ENCODE peak calls at places on chromosomes 16 and 17, in five cellular contexts. E, D, S, M and Z are unnamed samples.
A peak's percentile ranks its signal among the peaks of the same experiment; 100 is the strongest.

GRCh38 chr17:1643293-1643998 is 2.1 kb downstream of the SCARF1 start:
- DNase-seq in S (no peak), M (peak; percentile 71), D (peak; percentile 85), E (no peak), Z (no peak)

GRCh38 chr17:77613627-77614026 is 344.9 kb upstream of the TNRC6C start:
- DNase-seq in M (no peak), D (no peak), S (no peak), E (no peak), Z (no peak)

GRCh38 chr17:30249460-30249859 is 14.0 kb upstream of the SLC6A4 start:
- DNase-seq in S (no peak), E (no peak), M (no peak), D (no peak), Z (no peak)

GRCh38 chr16:70579248-70579647 is 55.6 kb downstream of the SF3B3 start:
- DNase-seq in S (no peak), M (no peak), E (no peak), D (no peak), Z (no peak)

GRCh38 chr17:66331038-66331816 is 28.8 kb downstream of the PRKCA start:
- DNase-seq in E (no peak), M (no peak), S (no peak), D (no peak), Z (peak; percentile 61)

GRCh38 chr17:8320990-8321389 is 10.9 kb downstream of the ARHGEF15 start:
- DNase-seq in D (no peak), E (no peak), M (peak; percentile 22), S (peak; percentile 10), Z (no peak)

GRCh38 chr17:69444023-69444422 is 29.5 kb downstream of the MAP2K6 start:
- DNase-seq in D (no peak), S (no peak), E (no peak), M (no peak), Z (no peak)

GRCh38 chr16:14372471-14372870 is 257.6 kb downstream of the PARN start:
- DNase-seq in E (no peak), M (no peak), S (no peak), D (no peak), Z (no peak)

GRCh38 chr16:11128211-11129123 is 127.5 kb downstream of the SOCS1 start:
- DNase-seq in M (no peak), D (peak; percentile 48), S (peak; percentile 71), E (peak; percentile 39), Z (peak; percentile 96)

GRCh38 chr16:75188832-75189477 is 18.0 kb downstream of the CTRB2 start:
- DNase-seq in D (peak; percentile 56), E (no peak), M (no peak), S (no peak), Z (no peak)

GRCh38 chr17:35630530-35631148 is 43.5 kb downstream of the AP2B1 start:
- DNase-seq in D (peak; percentile 80), E (no peak), M (no peak), S (peak; percentile 65), Z (peak; percentile 15)

GRCh38 chr16:88407807-88408206 is 25.0 kb downstream of the ZNF469 start:
- DNase-seq in D (no peak), S (no peak), M (no peak), E (no peak), Z (no peak)

GRCh38 chr17:34146440-34147043 is 108.5 kb upstream of the CCL2 start:
- DNase-seq in D (peak; percentile 10), E (no peak), M (peak; percentile 67), S (peak; percentile 4), Z (no peak)

GRCh38 chr16:50121721-50122445 is 31.2 kb upstream of the TENT4B start:
- DNase-seq in D (no peak), M (peak; percentile 87), E (no peak), S (no peak), Z (no peak)

GRCh38 chr16:88977028-88977844 is at the start of gene CBFA2T3:
- DNase-seq in D (no peak), E (no peak), S (no peak), M (peak; percentile 81), Z (peak; percentile 68)

GRCh38 chr16:5015887-5016286 is 17.8 kb downstream of the NAGPA start:
- DNase-seq in S (no peak), M (no peak), E (no peak), D (no peak), Z (no peak)
- H3K4me3 ChIP-seq in S (no peak overlapping the region), M (no peak overlapping the region), E (no peak overlapping the region), D (no peak overlapping the region), Z (no peak overlapping the region)

GRCh38 chr17:493666-494065 is 141.1 kb upstream of the RPH3AL start:
- DNase-seq in D (no peak), S (no peak), E (no peak), M (no peak), Z (no peak)

GRCh38 chr17:488993-489757 is 136.6 kb upstream of the RPH3AL start:
- DNase-seq in M (peak; percentile 78), D (peak; percentile 32), E (no peak), S (no peak), Z (no peak)

GRCh38 chr17:492015-492399 is 139.4 kb upstream of the RPH3AL start:
- DNase-seq in M (no peak), S (no peak), E (no peak), D (no peak), Z (no peak)

GRCh38 chr17:489758-490329 is 137.2 kb upstream of the RPH3AL start:
- DNase-seq in M (peak; percentile 86), E (no peak), S (peak; percentile 32), D (peak; percentile 20), Z (peak; percentile 52)

DNA sequence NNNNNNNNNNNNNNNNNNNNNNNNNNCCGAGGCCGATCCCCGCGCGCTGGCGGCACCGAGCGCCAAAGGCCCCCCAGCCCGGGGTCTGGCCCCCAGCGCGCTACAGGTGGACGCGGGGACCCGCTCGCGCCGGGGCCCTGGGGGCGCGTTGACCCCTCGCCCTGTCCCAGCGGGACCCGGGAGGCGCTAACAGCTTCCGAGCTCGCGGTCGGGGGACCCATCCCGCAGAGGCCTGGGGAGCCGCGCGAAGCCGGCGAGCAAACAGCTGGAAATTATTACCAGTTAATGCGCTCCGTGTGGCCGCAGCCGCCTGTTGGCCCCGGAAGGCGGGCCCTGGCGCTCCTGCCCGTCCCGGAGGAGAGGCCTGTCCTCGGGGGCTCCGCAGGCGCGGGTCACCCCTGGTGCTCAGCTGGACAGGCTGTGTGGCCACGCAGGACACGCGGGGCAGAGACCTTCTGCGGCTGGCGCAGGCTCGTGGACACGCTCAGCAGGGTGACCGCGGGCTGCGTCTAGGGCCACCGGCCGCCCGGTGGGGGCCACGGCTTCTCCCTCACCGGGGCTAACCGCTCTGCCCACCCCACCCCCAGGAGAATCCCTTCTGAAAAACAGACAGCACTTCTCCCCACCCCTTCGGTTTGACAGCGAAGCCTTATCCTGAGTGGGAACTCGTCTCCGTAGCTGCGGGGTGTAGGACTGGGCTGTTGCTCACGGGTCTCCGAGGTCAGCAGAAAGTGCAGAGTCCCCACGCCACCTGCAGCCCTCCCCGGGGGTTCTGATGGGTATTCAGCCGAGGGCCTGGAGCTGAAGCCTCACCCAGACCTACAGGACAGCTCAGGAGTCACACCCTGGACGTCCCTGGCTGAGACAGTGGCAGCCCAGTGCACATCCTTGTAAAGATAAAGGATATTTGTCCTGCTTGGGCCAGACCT is 138.7 kb upstream of the RPH3AL start:
- DNase-seq in S (peak; percentile 45), M (peak; percentile 21), E (no peak), D (peak; percentile 18), Z (peak; percentile 83)
- TF ChIP-seq CTCF in S (no peak), M (no peak), E (no peak), D (no peak), Z (peak; percentile 9)

GRCh38 chr17:18259621-18260331 is 686 bp upstream of the MIEF2 start:
- DNase-seq in D (peak; percentile 96), S (no peak), E (no peak), M (no peak), Z (peak; percentile 8)
- H3K4me3 ChIP-seq in D (peak overlapping the region; percentile 95), S (peak overlapping the region; percentile 68), E (peak overlapping the region; percentile 92), M (peak overlapping the region; percentile 52), Z (peak overlapping the region; percentile 89)

GRCh38 chr17:72030067-72030899 is 90.5 kb upstream of the SOX9 start:
- DNase-seq in M (peak; percentile 83), S (peak; percentile 18), E (no peak), D (peak; percentile 19), Z (peak; percentile 28)
- TF ChIP-seq CTCF in M (peak; percentile 36), S (peak; percentile 52), E (peak; percentile 71), D (peak; percentile 46), Z (peak; percentile 44)

DNA sequence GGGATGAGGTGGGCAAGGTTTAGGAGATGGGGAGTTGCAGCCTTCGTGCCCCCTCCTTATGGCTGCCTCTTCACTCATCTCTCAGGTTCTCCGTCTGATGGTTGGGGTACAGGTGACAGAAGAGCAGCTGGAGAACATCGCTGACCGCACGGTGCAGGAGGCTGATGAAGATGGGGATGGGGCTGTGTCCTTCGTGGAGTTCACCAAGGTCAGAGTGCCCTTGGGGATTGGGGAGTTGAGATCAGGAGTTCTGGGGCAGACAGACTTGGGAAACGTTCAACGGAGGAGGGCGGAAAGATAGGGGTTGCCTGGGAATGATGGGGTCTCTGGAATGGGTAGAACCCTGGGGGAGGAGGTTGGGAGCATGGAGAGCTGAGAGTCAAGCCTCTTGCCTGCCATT is 2.3 kb downstream of the CHP2 start:
- DNase-seq in D (no peak), S (no peak), E (no peak), M (no peak), Z (no peak)
- H3K4me3 ChIP-seq in D (no peak overlapping the region), S (no peak overlapping the region), E (no peak overlapping the region), M (no peak overlapping the region), Z (no peak overlapping the region)

GRCh38 chr16:54930034-54930938 is at the start of gene IRX5:
- DNase-seq in E (peak; percentile 94), M (peak; percentile 54), S (peak; percentile 97), D (peak; percentile 99), Z (peak; percentile 92)

GRCh38 chr16:54931041-54931756 is 534 bp downstream of the IRX5 start:
- DNase-seq in M (no peak), S (peak; percentile 56), D (peak; percentile 64), E (no peak), Z (no peak)

GRCh38 chr16:54928421-54929089 is 2.1 kb upstream of the IRX5 start:
- DNase-seq in D (peak; percentile 61), E (no peak), M (peak; percentile 51), S (peak; percentile 46), Z (no peak)

GRCh38 chr16:54928016-54928356 is 2.7 kb upstream of the IRX5 start:
- DNase-seq in M (no peak), E (no peak), S (peak; percentile 42), D (peak; percentile 43), Z (no peak)

GRCh38 chr16:54929090-54930033 is 1.3 kb upstream of the IRX5 start:
- DNase-seq in M (peak; percentile 93), D (peak; percentile 99), S (peak; percentile 99), E (peak; percentile 95), Z (peak; percentile 98)
- TF ChIP-seq CTCF in M (no peak), D (peak; percentile 33), S (peak; percentile 21), E (peak; percentile 29), Z (no peak)

GRCh38 chr17:74670329-74670728 is 42.4 kb downstream of the CD300LF start:
- DNase-seq in S (no peak), D (no peak), E (no peak), M (no peak), Z (no peak)
- H3K4me3 ChIP-seq in S (no peak overlapping the region), D (no peak overlapping the region), E (no peak overlapping the region), M (no peak overlapping the region), Z (no peak overlapping the region)